ENCODE peak calls at places on chromosomes 6 and 20, in four cellular contexts. L is stimulated activated CD8-positive, alpha-beta memory T cell treated with anti-CD3 and anti-CD28 coated beads, Interleukin-7, amount 100 ng/mL, for 48 hours; Q is T-helper 2 cell; U is stimulated activated CD4-positive, alpha-beta T cell treated with anti-CD3 and anti-CD28 coated beads, Interleukin-15, amount 100 ng/mL, for 1 hour. H is an unnamed sample.

GRCh38 chr6:158972241-158973233 is 27.5 kb downstream of the RSPH3 start:
- DNase-seq in L (no peak), U (no peak), Q (no peak), H (no peak)

GRCh38 chr20:40741507-40742106 is 52.6 kb upstream of the MAFB start:
- DNase-seq in U (no peak), L (peak), Q (no peak), H (no peak)

GRCh38 chr6:21151178-21151956 is 442.2 kb upstream of the SOX4 start:
- DNase-seq in L (no peak), U (no peak), Q (no peak), H (no peak)

GRCh38 chr6:105193647-105194046 is 13.8 kb upstream of the POPDC3 start:
- DNase-seq in U (no peak), L (no peak), Q (no peak), H (no peak)

GRCh38 chr6:56953597-56954388 is 1.1 kb upstream of the BEND6 start:
- DNase-seq in U (no peak), L (no peak), Q (no peak), H (no peak)

GRCh38 chr20:5095454-5095853 is 24.3 kb downstream of the PCNA start:
- DNase-seq in L (no peak), U (no peak), Q (no peak), H (peak)

GRCh38 chr6:125041740-125042459 is 79.7 kb downstream of the RNF217 start:
- DNase-seq in L (no peak), Q (no peak), U (no peak), H (no peak)

GRCh38 chr6:108133594-108134179 is 32.1 kb upstream of the NR2E1 start:
- DNase-seq in U (no peak), L (no peak), Q (no peak), H (no peak)

GRCh38 chr6:43290905-43291355 is 7.1 kb upstream of the SLC22A7 start:
- DNase-seq in U (no peak), Q (no peak), L (no peak), H (no peak)

GRCh38 chr6:122696853-122697252 is 82.7 kb upstream of the FABP7 start:
- DNase-seq in L (no peak), Q (no peak), U (no peak), H (no peak)

GRCh38 chr6:105952326-105952725 is 133.8 kb upstream of the PRDM1 start:
- DNase-seq in L (no peak), Q (no peak), U (no peak), H (no peak)

GRCh38 chr6:56172144-56172543 is 75.2 kb downstream of the COL21A1 start:
- DNase-seq in Q (no peak), L (no peak), U (no peak), H (no peak)

GRCh38 chr20:32960222-32960518 is 44.1 kb downstream of the SUN5 start:
- DNase-seq in L (no peak), Q (no peak), U (no peak), H (peak)

GRCh38 chr20:53330744-53331143 is 262.9 kb downstream of the ZNF217 start:
- DNase-seq in Q (no peak), L (no peak), U (no peak), H (no peak)

GRCh38 chr20:47668313-47669156 is 116.7 kb downstream of the SULF2 start:
- DNase-seq in U (no peak), L (no peak), Q (no peak), H (peak)

GRCh38 chr6:125812394-125813231 is 21.9 kb downstream of the NCOA7 start:
- DNase-seq in Q (no peak), U (no peak), L (no peak), H (no peak)

GRCh38 chr6:89956182-89956581 is 61.9 kb downstream of the GJA10 start:
- DNase-seq in Q (no peak), U (no peak), L (peak), H (peak)

GRCh38 chr6:118864330-118865166 is 29.4 kb upstream of the ASF1A start:
- DNase-seq in L (no peak), Q (no peak), U (no peak), H (no peak)

GRCh38 chr20:33657704-33658095 is 4.4 kb upstream of the C20orf144 start:
- DNase-seq in Q (no peak), U (no peak), L (no peak), H (no peak)

GRCh38 chr6:26222587-26222986 is 135.4 kb downstream of the HFE start:
- DNase-seq in U (no peak), Q (no peak), L (no peak), H (no peak)

GRCh38 chr20:43727980-43728590 is 1.3 kb upstream of the GTSF1L start:
- DNase-seq in L (no peak), U (no peak), Q (no peak), H (no peak)

GRCh38 chr6:36368921-36369880 is 18.3 kb downstream of the ETV7 start:
- DNase-seq in L (no peak), U (no peak), Q (no peak), H (no peak)

GRCh38 chr20:48008850-48009535 is 223.7 kb upstream of the SULF2 start:
- DNase-seq in Q (no peak), L (no peak), U (no peak), H (no peak)

GRCh38 chr6:130760006-130760405 is 67.2 kb upstream of the SMLR1 start:
- DNase-seq in U (no peak), L (no peak), Q (no peak), H (no peak)

GRCh38 chr6:167219967-167220512 is 62.3 kb upstream of the GPR31 start:
- DNase-seq in L (no peak), Q (no peak), U (no peak), H (no peak)

GRCh38 chr20:51759769-51760510 is 8.2 kb downstream of the ATP9A start:
- DNase-seq in L (no peak), U (no peak), Q (no peak), H (no peak)

GRCh38 chr6:163585932-163586437 is 171.5 kb downstream of the QKI start:
- DNase-seq in Q (no peak), U (no peak), L (no peak), H (no peak)

GRCh38 chr6:43702522-43703440 is 15.2 kb upstream of the MRPS18A start:
- DNase-seq in L (peak), Q (no peak), U (no peak), H (peak)

GRCh38 chr6:162940426-162940825 is 212.7 kb downstream of the PACRG start:
- DNase-seq in U (no peak), Q (no peak), L (no peak), H (no peak)

GRCh38 chr6:167987811-167988495 is 9.5 kb upstream of the KIF25 start:
- DNase-seq in L (no peak), Q (no peak), U (no peak), H (peak)

GRCh38 chr6:1024587-1024986 is 287.3 kb upstream of the FOXQ1 start:
- DNase-seq in Q (no peak), U (no peak), L (no peak), H (no peak)

GRCh38 chr20:44111712-44112335 is 75.2 kb downstream of the JPH2 start:
- DNase-seq in Q (no peak), L (no peak), U (no peak), H (no peak)

GRCh38 chr6:129759851-129760595 is 50.0 kb upstream of the ARHGAP18 start:
- DNase-seq in U (no peak), L (no peak), Q (no peak), H (no peak)